ENCODE peak calls at places on chromosomes 12 and 14, in five cellular contexts. One of them, this sample, is unnamed.

GRCh38 chr12:111757361-111758119 is 9.2 kb upstream of the ALDH2 start:
- DNase-seq in left ventricle myocardium inferior: peak; percentile 46
- DNase-seq in lung: peak; percentile 49
- DNase-seq in adrenal gland: peak; percentile 52
- DNase-seq in foreskin keratinocyte: peak; percentile 13
- DNase-seq in this sample: peak; percentile 67

GRCh38 chr12:89384050-89384749 is 31.9 kb upstream of the DUSP6 start:
- DNase-seq in lung: peak; percentile 42
- DNase-seq in left ventricle myocardium inferior: peak; percentile 40
- DNase-seq in foreskin keratinocyte: peak; percentile 87
- DNase-seq in adrenal gland: peak; percentile 18
- DNase-seq in this sample: no peak

GRCh38 chr12:107488666-107489065 is 196.9 kb upstream of the PWP1 start:
- DNase-seq in lung: no peak
- DNase-seq in foreskin keratinocyte: no peak
- DNase-seq in left ventricle myocardium inferior: no peak
- DNase-seq in adrenal gland: no peak
- DNase-seq in this sample: no peak

GRCh38 chr14:68932219-68932618 is 46.9 kb downstream of the ACTN1 start:
- DNase-seq in lung: no peak
- DNase-seq in adrenal gland: no peak
- DNase-seq in left ventricle myocardium inferior: no peak
- DNase-seq in foreskin keratinocyte: no peak
- DNase-seq in this sample: no peak

GRCh38 chr14:20679907-20680306 is 4.5 kb upstream of the RNASE4 start:
- DNase-seq in left ventricle myocardium inferior: no peak
- DNase-seq in foreskin keratinocyte: no peak
- DNase-seq in adrenal gland: peak; percentile 25
- DNase-seq in lung: peak; percentile 60
- DNase-seq in this sample: no peak

GRCh38 chr12:132596016-132596415 is 14.4 kb downstream of the LRCOL1 start:
- DNase-seq in lung: no peak
- DNase-seq in adrenal gland: peak; percentile 55
- DNase-seq in left ventricle myocardium inferior: no peak
- DNase-seq in foreskin keratinocyte: no peak
- DNase-seq in this sample: no peak

GRCh38 chr12:104699489-104700194 is 242.9 kb downstream of the CHST11 start:
- DNase-seq in lung: no peak
- DNase-seq in left ventricle myocardium inferior: no peak
- DNase-seq in foreskin keratinocyte: no peak
- DNase-seq in adrenal gland: no peak
- DNase-seq in this sample: no peak

GRCh38 chr12:62653740-62654139 is 187.1 kb downstream of the MON2 start:
- DNase-seq in lung: no peak
- DNase-seq in adrenal gland: no peak
- DNase-seq in foreskin keratinocyte: no peak
- DNase-seq in left ventricle myocardium inferior: no peak
- DNase-seq in this sample: no peak

GRCh38 chr14:65096323-65097089 is 5.8 kb downstream of the MAX start:
- DNase-seq in adrenal gland: no peak
- DNase-seq in left ventricle myocardium inferior: no peak
- DNase-seq in lung: no peak
- DNase-seq in foreskin keratinocyte: no peak
- DNase-seq in this sample: no peak

GRCh38 chr12:132664206-132665148 is 22.7 kb downstream of the POLE start:
- DNase-seq in lung: no peak
- DNase-seq in left ventricle myocardium inferior: no peak
- DNase-seq in adrenal gland: no peak
- DNase-seq in foreskin keratinocyte: no peak
- DNase-seq in this sample: no peak

GRCh38 chr14:90301580-90302181 is 30.1 kb downstream of the NRDE2 start:
- DNase-seq in lung: no peak
- DNase-seq in foreskin keratinocyte: peak; percentile 47
- DNase-seq in adrenal gland: no peak
- DNase-seq in left ventricle myocardium inferior: no peak
- DNase-seq in this sample: no peak

GRCh38 chr12:97556201-97556824 is 93.7 kb downstream of the RMST start:
- DNase-seq in foreskin keratinocyte: peak; percentile 9
- DNase-seq in left ventricle myocardium inferior: peak; percentile 12
- DNase-seq in adrenal gland: no peak
- DNase-seq in lung: peak; percentile 60
- DNase-seq in this sample: no peak

GRCh38 chr14:42110167-42110566 is 503.5 kb downstream of the LRFN5 start:
- DNase-seq in foreskin keratinocyte: peak; percentile 43
- DNase-seq in left ventricle myocardium inferior: no peak
- DNase-seq in adrenal gland: no peak
- DNase-seq in lung: no peak
- DNase-seq in this sample: no peak

GRCh38 chr12:47808049-47808448 is 11.7 kb downstream of the HDAC7 start:
- DNase-seq in left ventricle myocardium inferior: peak; percentile 50
- DNase-seq in foreskin keratinocyte: no peak
- DNase-seq in lung: peak; percentile 56
- DNase-seq in adrenal gland: peak; percentile 54
- DNase-seq in this sample: no peak

GRCh38 chr14:29236401-29236800 is 469.8 kb downstream of the FOXG1 start:
- DNase-seq in foreskin keratinocyte: no peak
- DNase-seq in lung: no peak
- DNase-seq in adrenal gland: no peak
- DNase-seq in left ventricle myocardium inferior: no peak
- DNase-seq in this sample: no peak

GRCh38 chr12:1581973-1582708 is 12.2 kb downstream of the FBXL14 start:
- DNase-seq in lung: no peak
- DNase-seq in adrenal gland: no peak
- DNase-seq in left ventricle myocardium inferior: no peak
- DNase-seq in foreskin keratinocyte: no peak
- DNase-seq in this sample: no peak

GRCh38 chr12:127253797-127254196 is 1013.2 kb upstream of the TMEM132C start:
- DNase-seq in adrenal gland: no peak
- DNase-seq in lung: no peak
- DNase-seq in left ventricle myocardium inferior: no peak
- DNase-seq in foreskin keratinocyte: no peak
- DNase-seq in this sample: no peak

GRCh38 chr12:53726342-53726741 is 910 bp downstream of the CALCOCO1 start:
- DNase-seq in adrenal gland: no peak
- DNase-seq in foreskin keratinocyte: no peak
- DNase-seq in lung: no peak
- DNase-seq in left ventricle myocardium inferior: no peak
- DNase-seq in this sample: no peak

GRCh38 chr12:46217686-46218508 is 50.9 kb downstream of the SLC38A1 start:
- DNase-seq in lung: no peak
- DNase-seq in left ventricle myocardium inferior: no peak
- DNase-seq in adrenal gland: peak; percentile 13
- DNase-seq in foreskin keratinocyte: no peak
- DNase-seq in this sample: no peak

GRCh38 chr12:120222288-120222832 is 21.4 kb upstream of the RPLP0 start:
- DNase-seq in foreskin keratinocyte: no peak
- DNase-seq in left ventricle myocardium inferior: no peak
- DNase-seq in lung: no peak
- DNase-seq in adrenal gland: no peak
- DNase-seq in this sample: no peak

GRCh38 chr12:44842669-44843068 is 33.4 kb downstream of the NELL2 start:
- DNase-seq in adrenal gland: no peak
- DNase-seq in foreskin keratinocyte: no peak
- DNase-seq in lung: no peak
- DNase-seq in left ventricle myocardium inferior: no peak
- DNase-seq in this sample: no peak

GRCh38 chr12:131397493-131398181 is 313.3 kb upstream of the SFSWAP start:
- DNase-seq in adrenal gland: no peak
- DNase-seq in lung: no peak
- DNase-seq in left ventricle myocardium inferior: no peak
- DNase-seq in foreskin keratinocyte: no peak
- DNase-seq in this sample: no peak

GRCh38 chr12:25497021-25497420 is 56.1 kb downstream of the LMNTD1 start:
- DNase-seq in adrenal gland: peak; percentile 57
- DNase-seq in left ventricle myocardium inferior: no peak
- DNase-seq in foreskin keratinocyte: peak; percentile 37
- DNase-seq in lung: no peak
- DNase-seq in this sample: no peak

GRCh38 chr12:125983784-125984510 is 918.7 kb downstream of the AACS start:
- DNase-seq in adrenal gland: no peak
- DNase-seq in left ventricle myocardium inferior: no peak
- DNase-seq in lung: no peak
- DNase-seq in foreskin keratinocyte: peak; percentile 64
- DNase-seq in this sample: no peak

DNA sequence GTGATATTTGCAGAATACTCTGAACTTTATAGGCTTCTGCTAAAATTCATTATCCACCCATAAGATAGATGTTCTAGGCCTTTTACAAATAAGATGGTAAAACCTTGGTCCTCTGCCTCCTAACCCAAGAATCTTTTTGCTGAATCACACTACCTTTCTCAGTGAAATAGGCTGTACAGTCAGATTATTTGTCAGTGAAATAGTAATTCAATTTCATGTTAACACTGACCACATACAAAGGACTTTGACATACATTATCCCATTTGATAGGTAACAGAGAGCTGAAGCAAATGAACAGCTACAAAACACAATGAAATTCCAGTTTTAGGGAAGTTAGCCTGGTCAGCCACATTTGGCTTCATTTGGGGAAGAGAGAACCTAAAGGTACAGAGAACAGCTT is 141.1 kb downstream of the PCNX1 start:
- DNase-seq in left ventricle myocardium inferior: no peak
- DNase-seq in foreskin keratinocyte: no peak
- DNase-seq in lung: no peak
- DNase-seq in adrenal gland: no peak
- DNase-seq in this sample: no peak
- TF ChIP-seq CTCF in left ventricle myocardium inferior: no peak
- TF ChIP-seq CTCF in foreskin keratinocyte: no peak
- TF ChIP-seq CTCF in lung: no peak
- TF ChIP-seq CTCF in adrenal gland: no peak
- TF ChIP-seq CTCF in this sample: no peak

GRCh38 chr12:52137746-52138145 is 54.1 kb downstream of the KRT80 start:
- DNase-seq in adrenal gland: no peak
- DNase-seq in left ventricle myocardium inferior: peak; percentile 7
- DNase-seq in foreskin keratinocyte: no peak
- DNase-seq in lung: no peak
- DNase-seq in this sample: no peak

GRCh38 chr12:52141306-52141705 is 50.5 kb downstream of the KRT80 start:
- DNase-seq in left ventricle myocardium inferior: no peak
- DNase-seq in lung: no peak
- DNase-seq in adrenal gland: no peak
- DNase-seq in foreskin keratinocyte: no peak
- DNase-seq in this sample: no peak

GRCh38 chr12:52141875-52142274 is 49.9 kb downstream of the KRT80 start:
- DNase-seq in foreskin keratinocyte: no peak
- DNase-seq in left ventricle myocardium inferior: no peak
- DNase-seq in lung: no peak
- DNase-seq in adrenal gland: no peak
- DNase-seq in this sample: no peak

GRCh38 chr12:52139147-52139546 is 52.7 kb downstream of the KRT80 start:
- DNase-seq in adrenal gland: no peak
- DNase-seq in left ventricle myocardium inferior: no peak
- DNase-seq in foreskin keratinocyte: no peak
- DNase-seq in lung: no peak
- DNase-seq in this sample: no peak

DNA sequence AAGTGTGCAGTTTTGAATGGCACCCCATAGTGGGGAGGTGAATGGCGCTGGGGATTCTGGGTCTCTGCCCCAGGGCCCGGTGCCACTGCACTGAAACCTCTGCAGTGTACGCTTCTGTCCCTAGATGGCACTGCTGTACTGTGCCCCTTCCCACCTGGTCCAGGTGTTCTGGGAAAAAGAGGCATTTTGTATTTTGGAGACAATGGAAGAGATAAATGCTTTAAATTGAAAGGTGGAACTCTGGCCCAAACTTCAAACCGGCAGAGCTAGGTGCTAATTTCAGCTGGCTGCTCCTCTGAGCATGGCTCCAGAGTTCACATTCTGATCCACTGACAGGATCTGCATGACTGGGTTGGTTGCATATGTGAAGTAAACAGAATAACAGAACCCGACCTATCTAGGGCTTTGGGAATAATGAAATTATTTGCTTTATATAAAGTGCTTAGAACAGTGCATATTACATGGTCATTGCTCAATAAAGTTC is 52.2 kb downstream of the KRT80 start:
- DNase-seq in left ventricle myocardium inferior: no peak
- DNase-seq in lung: no peak
- DNase-seq in adrenal gland: no peak
- DNase-seq in foreskin keratinocyte: no peak
- DNase-seq in this sample: no peak
- TF ChIP-seq CTCF in left ventricle myocardium inferior: peak; percentile 73
- TF ChIP-seq CTCF in lung: peak; percentile 2
- TF ChIP-seq CTCF in adrenal gland: peak; percentile 60
- TF ChIP-seq CTCF in foreskin keratinocyte: peak; percentile 99
- TF ChIP-seq CTCF in this sample: no peak

GRCh38 chr14:102318781-102319276 is 717 bp upstream of the ZNF839 start:
- DNase-seq in foreskin keratinocyte: no peak
- DNase-seq in lung: no peak
- DNase-seq in adrenal gland: peak; percentile 30
- DNase-seq in left ventricle myocardium inferior: no peak
- DNase-seq in this sample: no peak

GRCh38 chr14:102319351-102320032 is at the start of gene ZNF839:
- DNase-seq in lung: peak; percentile 93
- DNase-seq in foreskin keratinocyte: peak; percentile 74
- DNase-seq in adrenal gland: peak; percentile 95
- DNase-seq in left ventricle myocardium inferior: peak; percentile 93
- DNase-seq in this sample: peak; percentile 95

GRCh38 chr14:102316048-102316745 is 3.3 kb upstream of the ZNF839 start:
- DNase-seq in adrenal gland: peak; percentile 75
- DNase-seq in foreskin keratinocyte: no peak
- DNase-seq in left ventricle myocardium inferior: no peak
- DNase-seq in lung: no peak
- DNase-seq in this sample: no peak

GRCh38 chr14:102316746-102317563 is 2.6 kb upstream of the ZNF839 start:
- DNase-seq in foreskin keratinocyte: peak; percentile 78
- DNase-seq in left ventricle myocardium inferior: peak; percentile 92
- DNase-seq in lung: peak; percentile 93
- DNase-seq in adrenal gland: peak; percentile 89
- DNase-seq in this sample: peak; percentile 98

GRCh38 chr14:102317564-102318248 is 1.8 kb upstream of the ZNF839 start:
- DNase-seq in left ventricle myocardium inferior: peak; percentile 42
- DNase-seq in foreskin keratinocyte: peak; percentile 26
- DNase-seq in lung: no peak
- DNase-seq in adrenal gland: peak; percentile 35
- DNase-seq in this sample: no peak
- TF ChIP-seq CTCF in left ventricle myocardium inferior: peak; percentile 23
- TF ChIP-seq CTCF in foreskin keratinocyte: peak; percentile 47
- TF ChIP-seq CTCF in lung: no peak
- TF ChIP-seq CTCF in adrenal gland: no peak
- TF ChIP-seq CTCF in this sample: no peak

GRCh38 chr12:6981152-6982052 is 10.7 kb downstream of the EMG1 start:
- DNase-seq in adrenal gland: no peak
- DNase-seq in foreskin keratinocyte: no peak
- DNase-seq in left ventricle myocardium inferior: no peak
- DNase-seq in lung: no peak
- DNase-seq in this sample: no peak

GRCh38 chr12:6980075-6980474 is 9.4 kb downstream of the EMG1 start:
- DNase-seq in left ventricle myocardium inferior: no peak
- DNase-seq in foreskin keratinocyte: no peak
- DNase-seq in adrenal gland: no peak
- DNase-seq in lung: no peak
- DNase-seq in this sample: no peak

GRCh38 chr12:6979021-6979420 is 8.3 kb downstream of the EMG1 start:
- DNase-seq in adrenal gland: no peak
- DNase-seq in left ventricle myocardium inferior: no peak
- DNase-seq in foreskin keratinocyte: peak; percentile 56
- DNase-seq in lung: no peak
- DNase-seq in this sample: no peak

GRCh38 chr12:6979453-6979852 is 8.7 kb downstream of the EMG1 start:
- DNase-seq in foreskin keratinocyte: no peak
- DNase-seq in lung: no peak
- DNase-seq in adrenal gland: no peak
- DNase-seq in left ventricle myocardium inferior: no peak
- DNase-seq in this sample: no peak

GRCh38 chr12:6980740-6981139 is 10.0 kb downstream of the EMG1 start:
- DNase-seq in lung: no peak
- DNase-seq in adrenal gland: peak; percentile 60
- DNase-seq in left ventricle myocardium inferior: no peak
- DNase-seq in foreskin keratinocyte: peak; percentile 42
- DNase-seq in this sample: no peak
- TF ChIP-seq CTCF in lung: no peak
- TF ChIP-seq CTCF in adrenal gland: no peak
- TF ChIP-seq CTCF in left ventricle myocardium inferior: no peak
- TF ChIP-seq CTCF in foreskin keratinocyte: no peak
- TF ChIP-seq CTCF in this sample: no peak

This sample was measured in right atrium auricular region.